ENCODE peak calls at places on chromosomes 12 and 14, in seven cellular contexts. W is suprapubic skin, N is AG09319, R is BJ, Z is fibroblast of mammary gland, E is nephron progenitor cell, A is brain microvascular endothelial cell. H is an unnamed sample.

GRCh38 chr12:30822385-30823139 is 67.8 kb upstream of the CAPRIN2 start:
- DNase-seq in W (peak), N (no peak), Z (peak), R (no peak), A (peak), E (peak), H (peak)

GRCh38 chr12:2229661-2230539 is 177.1 kb downstream of the CACNA1C start:
- DNase-seq in A (no peak), E (no peak), N (no peak), R (no peak), W (no peak), Z (no peak), H (no peak)

GRCh38 chr14:68793734-68794129 is 865 bp upstream of the ZFP36L1 start:
- DNase-seq in R (no peak), Z (no peak), E (no peak), W (no peak), N (no peak), A (no peak), H (no peak)

GRCh38 chr14:104547998-104548700 is 31.4 kb upstream of the C14orf180 start:
- DNase-seq in Z (no peak), W (peak), A (no peak), E (no peak), R (no peak), N (no peak), H (no peak)

GRCh38 chr12:104930388-104931326 is 27.4 kb downstream of the SLC41A2 start:
- DNase-seq in W (no peak), A (peak), E (no peak), R (no peak), N (no peak), Z (peak), H (peak)

GRCh38 chr12:12786371-12786715 is 884 bp downstream of the APOLD1 start:
- DNase-seq in A (no peak), Z (peak), E (no peak), R (no peak), N (no peak), W (no peak), H (no peak)

GRCh38 chr12:3896851-3897351 is 23.7 kb upstream of the PARP11 start:
- DNase-seq in A (no peak), R (no peak), W (no peak), N (no peak), E (no peak), Z (peak), H (peak)

GRCh38 chr14:65940056-65940735 is 527.7 kb downstream of the FUT8 start:
- DNase-seq in A (no peak), W (no peak), E (peak), R (no peak), N (no peak), Z (no peak), H (peak)

GRCh38 chr14:88352299-88353097 is 29.4 kb upstream of the KCNK10 start:
- DNase-seq in R (no peak), A (no peak), N (no peak), Z (peak), W (no peak), E (no peak), H (peak)

GRCh38 chr12:25743679-25744078 is 190.6 kb upstream of the LMNTD1 start:
- DNase-seq in Z (no peak), R (no peak), W (no peak), A (no peak), E (no peak), N (no peak), H (no peak)

GRCh38 chr12:2267624-2268477 is 215.1 kb downstream of the CACNA1C start:
- DNase-seq in R (no peak), N (no peak), Z (peak), A (no peak), W (peak), E (no peak), H (no peak)

GRCh38 chr14:58395815-58396626 is at the start of gene TOMM20L:
- DNase-seq in E (peak), R (no peak), N (peak), Z (peak), A (peak), W (peak), H (peak)

GRCh38 chr14:86961106-86961716 is 1031.8 kb downstream of the GALC start:
- DNase-seq in Z (peak), A (no peak), N (no peak), W (no peak), E (no peak), R (no peak), H (peak)

GRCh38 chr14:29851397-29851796 is 76.2 kb downstream of the PRKD1 start:
- DNase-seq in W (no peak), R (no peak), N (no peak), Z (peak), E (no peak), A (peak), H (no peak)

GRCh38 chr14:68373847-68374582 is 418.9 kb downstream of the ZFP36L1 start:
- DNase-seq in Z (no peak), W (no peak), E (no peak), N (no peak), A (no peak), R (no peak), H (no peak)

GRCh38 chr14:65850429-65851145 is 438.1 kb downstream of the FUT8 start:
- DNase-seq in W (no peak), N (no peak), E (no peak), Z (no peak), A (no peak), R (no peak), H (no peak)

GRCh38 chr14:105207460-105207901 is 26.4 kb upstream of the NUDT14 start:
- DNase-seq in E (no peak), R (no peak), A (no peak), W (no peak), N (no peak), Z (no peak), H (no peak)

GRCh38 chr12:6090786-6091185 is 33.7 kb downstream of the VWF start:
- DNase-seq in A (no peak), Z (peak), N (no peak), W (peak), E (no peak), R (no peak), H (peak)

GRCh38 chr14:33985242-33985641 is 34.4 kb upstream of the EGLN3 start:
- DNase-seq in A (no peak), N (no peak), Z (no peak), R (no peak), E (no peak), W (no peak), H (no peak)

GRCh38 chr14:60356921-60357550 is 108.0 kb downstream of the PPM1A start:
- DNase-seq in R (no peak), Z (no peak), N (no peak), A (no peak), E (peak), W (no peak), H (no peak)

GRCh38 chr12:72141381-72141780 is 130.8 kb upstream of the TRHDE start:
- DNase-seq in A (peak), N (no peak), W (no peak), Z (no peak), R (no peak), E (no peak), H (no peak)

GRCh38 chr14:21184252-21184651 is 28.4 kb upstream of the OR5AU1 start:
- DNase-seq in Z (no peak), R (no peak), E (no peak), N (no peak), W (no peak), A (no peak), H (no peak)

GRCh38 chr12:68794653-68795253 is 13.2 kb upstream of the MDM2 start:
- DNase-seq in Z (peak), W (no peak), E (no peak), A (peak), N (no peak), R (no peak), H (peak)

GRCh38 chr12:70052931-70053497 is 190.2 kb upstream of the CNOT2 start:
- DNase-seq in E (no peak), Z (peak), N (peak), R (peak), W (no peak), A (peak), H (peak)

GRCh38 chr14:76687611-76688372 is 73.5 kb upstream of the VASH1 start:
- DNase-seq in Z (peak), A (peak), R (no peak), N (no peak), W (no peak), E (no peak), H (no peak)

GRCh38 chr14:91171291-91171690 is 57.4 kb downstream of the DGLUCY start:
- DNase-seq in Z (no peak), R (no peak), N (no peak), W (no peak), E (no peak), A (no peak), H (no peak)

GRCh38 chr12:46071335-46071734 is 81.0 kb upstream of the SCAF11 start:
- DNase-seq in N (no peak), W (no peak), R (no peak), E (no peak), Z (no peak), A (no peak), H (peak)

GRCh38 chr12:75981773-75982564 is 49.6 kb downstream of the PHLDA1 start:
- DNase-seq in A (peak), E (no peak), W (no peak), Z (peak), N (no peak), R (no peak), H (no peak)

GRCh38 chr14:47852278-47852677 is 176.9 kb upstream of the MDGA2 start:
- DNase-seq in N (no peak), A (no peak), R (no peak), Z (no peak), E (no peak), W (no peak), H (no peak)

GRCh38 chr14:55383039-55383438 is 28.6 kb downstream of the ATG14 start:
- DNase-seq in W (no peak), E (no peak), R (no peak), Z (peak), N (no peak), A (peak), H (no peak)

GRCh38 chr14:55706893-55707292 is 126.9 kb downstream of the KTN1 start:
- DNase-seq in Z (peak), R (no peak), W (no peak), N (no peak), E (no peak), A (no peak), H (peak)

GRCh38 chr14:23577710-23578392 is 739 bp downstream of the JPH4 start:
- DNase-seq in W (peak), A (no peak), Z (no peak), E (peak), R (no peak), N (no peak), H (no peak)

GRCh38 chr14:99579077-99579836 is 24.8 kb downstream of the CCDC85C start:
- DNase-seq in Z (no peak), A (no peak), R (no peak), N (no peak), W (no peak), E (no peak), H (peak)

GRCh38 chr14:29926228-29926627 is 1.4 kb downstream of the PRKD1 start:
- DNase-seq in N (no peak), Z (no peak), E (peak), A (no peak), W (no peak), R (no peak), H (no peak)

GRCh38 chr12:24561882-24562760 is 386.8 kb downstream of the BCAT1 start:
- DNase-seq in N (no peak), Z (peak), E (peak), A (peak), R (no peak), W (peak), H (peak)

GRCh38 chr12:42094277-42094676 is 50.4 kb downstream of the GXYLT1 start:
- DNase-seq in N (no peak), W (no peak), Z (peak), A (peak), R (no peak), E (no peak), H (peak)

GRCh38 chr12:51246254-51246853 is 7.7 kb downstream of the DAZAP2 start:
- DNase-seq in A (peak), R (no peak), N (no peak), Z (peak), W (no peak), E (no peak), H (no peak)

GRCh38 chr12:56153291-56154065 is 1.1 kb downstream of the MYL6B start:
- DNase-seq in W (no peak), R (no peak), Z (no peak), A (no peak), N (no peak), E (no peak), H (no peak)

GRCh38 chr12:56152132-56152755 is at the start of gene MYL6B:
- DNase-seq in R (peak), N (peak), W (peak), Z (peak), E (peak), A (peak), H (peak)

GRCh38 chr12:56150563-56150962 is 1.8 kb upstream of the MYL6B start:
- DNase-seq in E (no peak), R (no peak), N (no peak), A (no peak), W (no peak), Z (peak), H (peak)

GRCh38 chr12:56152756-56153137 is 360 bp downstream of the MYL6B start:
- DNase-seq in N (no peak), W (no peak), E (no peak), Z (no peak), R (no peak), A (no peak), H (no peak)

DNA sequence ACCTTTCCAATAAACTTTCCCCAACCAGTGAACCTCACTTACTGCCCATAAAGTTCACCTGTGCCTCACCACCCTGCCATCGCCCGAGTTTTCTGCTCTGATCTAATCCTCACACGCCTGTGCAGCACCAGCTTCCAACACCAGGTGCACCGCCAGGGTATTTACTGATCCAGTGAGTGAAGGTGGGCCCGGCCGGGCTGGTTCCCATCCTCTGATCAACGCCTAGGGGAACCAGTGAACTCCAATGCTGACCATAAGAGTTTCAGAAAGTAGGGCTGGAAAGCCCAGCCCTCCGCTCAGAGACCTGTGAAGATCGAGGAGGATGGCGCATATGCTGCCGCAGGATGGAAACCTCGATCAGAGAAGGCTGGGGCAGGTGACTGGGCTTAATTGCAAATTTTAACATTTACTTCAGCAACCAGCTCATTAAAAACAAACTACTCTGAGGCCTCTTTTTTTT is 685 bp upstream of the MYL6B start:
- DNase-seq in E (peak), A (no peak), N (no peak), Z (peak), W (no peak), R (no peak), H (peak)
- TF ChIP-seq CTCF in E (peak), A (peak), N (peak), Z (peak), W (peak), R (peak), H (peak)

DNA sequence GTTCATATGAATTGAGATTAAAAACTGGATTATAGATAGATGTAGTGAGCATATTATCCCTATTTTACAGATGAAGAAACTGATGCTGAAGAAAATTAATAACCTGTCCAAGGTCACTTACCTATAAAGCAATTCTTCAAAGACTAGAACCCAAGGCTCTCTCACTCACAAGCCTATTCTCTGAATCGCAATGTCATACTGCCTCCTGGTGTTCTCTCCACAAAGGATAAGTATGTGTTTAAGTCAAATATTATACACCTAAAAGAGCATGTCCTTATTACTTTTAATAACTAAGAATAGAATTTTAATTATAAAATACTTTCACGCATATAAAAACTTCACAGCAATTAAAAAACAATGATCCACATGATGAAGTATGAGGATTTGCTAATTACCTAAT is 721.3 kb upstream of the USP15 start:
- DNase-seq in Z (peak), R (no peak), A (peak), N (no peak), E (no peak), W (no peak), H (peak)
- TF ChIP-seq CTCF in Z (no peak), R (no peak), A (no peak), N (no peak), E (no peak), W (no peak), H (peak)

DNA sequence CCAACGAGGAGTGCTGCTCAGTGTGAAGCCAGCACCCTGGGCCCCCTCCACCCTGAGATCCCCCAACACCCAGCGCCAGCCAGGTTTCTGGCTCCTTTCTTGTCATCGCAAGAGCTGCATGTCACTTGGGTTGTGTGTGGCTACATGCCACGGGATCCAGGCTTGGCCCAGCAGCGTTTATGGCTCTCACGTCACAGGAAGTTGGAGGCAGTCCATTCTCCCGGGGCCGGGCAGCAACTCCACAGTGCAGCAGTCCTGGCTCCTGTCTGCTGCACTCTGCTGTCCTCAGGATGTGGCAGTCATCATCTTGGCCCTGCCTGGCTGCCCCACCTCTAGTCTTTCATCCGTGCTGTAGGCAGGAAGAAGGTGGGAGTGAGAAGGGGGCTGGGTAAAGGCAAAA is 78.3 kb downstream of the AACS start:
- DNase-seq in W (no peak), Z (peak), R (no peak), E (no peak), N (no peak), A (peak), H (no peak)
- TF ChIP-seq CTCF in W (no peak), Z (no peak), R (no peak), E (no peak), N (no peak), A (no peak), H (no peak)

DNA sequence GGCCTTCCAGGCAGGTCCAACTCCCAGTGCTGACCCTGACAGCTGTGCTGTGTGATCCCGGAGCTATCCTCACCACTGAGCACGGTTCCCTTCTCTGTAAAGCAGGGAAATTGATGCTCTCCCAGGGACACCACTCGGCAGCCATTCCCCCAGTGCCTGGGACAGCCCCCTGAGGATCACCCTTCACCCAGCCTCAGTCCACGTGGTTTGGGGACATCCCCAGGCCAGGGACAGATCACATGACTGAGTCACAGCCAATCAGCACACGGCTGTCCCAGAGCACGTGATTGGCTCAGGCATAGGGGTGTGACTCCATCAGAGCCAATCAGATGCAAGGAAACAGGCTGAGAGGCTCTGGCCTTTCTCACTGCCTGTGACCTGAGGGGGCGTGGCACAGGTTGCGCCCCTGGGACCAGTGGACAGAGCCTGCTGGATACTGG is 68.8 kb upstream of the SFSWAP start:
- DNase-seq in N (no peak), E (no peak), A (no peak), Z (no peak), R (no peak), W (no peak), H (no peak)
- TF ChIP-seq CTCF in N (no peak), E (no peak), A (no peak), Z (no peak), R (no peak), W (no peak), H (no peak)

GRCh38 chr12:113786107-113786506 is 180.0 kb downstream of the RBM19 start:
- DNase-seq in W (no peak), R (no peak), N (no peak), A (no peak), Z (no peak), E (no peak), H (no peak)
- TF ChIP-seq CTCF in W (no peak), R (no peak), N (no peak), A (peak), Z (no peak), E (no peak), H (no peak)

GRCh38 chr12:40325349-40325960 is 100.7 kb downstream of the LRRK2 start:
- DNase-seq in N (no peak), Z (peak), A (peak), E (no peak), W (no peak), R (no peak), H (peak)
- TF ChIP-seq CTCF in N (peak), Z (peak), A (peak), E (peak), W (no peak), R (peak), H (peak)

DNA sequence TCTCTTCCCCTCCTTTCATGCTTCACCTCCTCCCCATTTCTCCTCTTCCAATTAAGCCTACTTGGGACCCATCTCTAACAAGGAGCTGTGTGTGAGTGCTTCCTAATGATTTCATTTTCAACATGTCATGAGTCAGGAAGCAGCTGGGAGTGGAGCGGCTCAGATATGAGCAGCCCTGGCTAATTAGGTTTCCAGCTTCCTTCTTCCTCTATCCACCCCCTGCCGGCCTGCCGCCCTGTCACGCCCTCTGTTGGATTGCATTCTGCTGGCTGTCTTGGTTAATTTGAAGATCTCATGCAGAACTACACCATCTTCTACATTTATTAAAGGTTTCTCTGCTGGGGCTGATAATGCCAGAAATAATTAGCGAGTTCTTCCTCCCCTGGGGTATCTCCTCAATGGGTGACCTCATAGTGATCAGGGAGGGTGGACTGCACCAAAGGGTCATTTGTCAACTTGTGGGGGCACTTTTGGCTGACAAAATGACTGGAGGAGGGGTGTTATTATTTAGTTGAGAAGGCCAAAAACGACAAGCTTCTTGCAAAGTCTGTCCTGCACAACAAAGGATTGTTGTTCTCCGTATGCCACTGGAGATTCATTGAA is 300.9 kb upstream of the SRRM4 start:
- DNase-seq in E (no peak), N (no peak), R (no peak), A (no peak), W (no peak), Z (no peak), H (peak)
- TF ChIP-seq CTCF in E (no peak), N (no peak), R (no peak), A (no peak), W (no peak), Z (no peak), H (no peak)